ENCODE peak calls at places on chromosomes 6 and 20, in eight cellular contexts. One of them, this sample, is unnamed.

GRCh38 chr20:62529916-62530642 is 54.3 kb upstream of the GATA5 start:
- DNase-seq in Daoy: no peak
- DNase-seq in colonic mucosa: no peak
- DNase-seq in fibroblast of pulmonary artery: no peak
- DNase-seq in left ventricle myocardium superior: no peak
- DNase-seq in hippocampal formation: no peak
- DNase-seq in astrocyte of the spinal cord: no peak
- DNase-seq in stimulated activated CD4-positive, alpha-beta T cell treated with anti-CD3 and anti-CD28 coated beads, Interleukin-2, amount 100 ng/mL, for 24 hours: no peak
- DNase-seq in this sample: no peak

GRCh38 chr6:28896505-28897392 is 27.0 kb downstream of the TRIM27 start:
- DNase-seq in Daoy: peak; percentile 69
- DNase-seq in colonic mucosa: peak; percentile 59
- DNase-seq in fibroblast of pulmonary artery: peak; percentile 67
- DNase-seq in left ventricle myocardium superior: peak; percentile 71
- DNase-seq in hippocampal formation: peak; percentile 77
- DNase-seq in astrocyte of the spinal cord: peak; percentile 65
- DNase-seq in stimulated activated CD4-positive, alpha-beta T cell treated with anti-CD3 and anti-CD28 coated beads, Interleukin-2, amount 100 ng/mL, for 24 hours: peak; percentile 44
- DNase-seq in this sample: peak; percentile 67

GRCh38 chr6:41046084-41046483 is 3.8 kb downstream of the TSPO2 start:
- DNase-seq in Daoy: no peak
- DNase-seq in colonic mucosa: no peak
- DNase-seq in fibroblast of pulmonary artery: no peak
- DNase-seq in left ventricle myocardium superior: no peak
- DNase-seq in hippocampal formation: no peak
- DNase-seq in astrocyte of the spinal cord: no peak
- DNase-seq in stimulated activated CD4-positive, alpha-beta T cell treated with anti-CD3 and anti-CD28 coated beads, Interleukin-2, amount 100 ng/mL, for 24 hours: no peak
- DNase-seq in this sample: no peak

GRCh38 chr20:48791666-48792071 is 36.1 kb downstream of the PREX1 start:
- DNase-seq in Daoy: no peak
- DNase-seq in colonic mucosa: no peak
- DNase-seq in fibroblast of pulmonary artery: peak; percentile 79
- DNase-seq in left ventricle myocardium superior: no peak
- DNase-seq in hippocampal formation: no peak
- DNase-seq in astrocyte of the spinal cord: peak; percentile 81
- DNase-seq in stimulated activated CD4-positive, alpha-beta T cell treated with anti-CD3 and anti-CD28 coated beads, Interleukin-2, amount 100 ng/mL, for 24 hours: no peak
- DNase-seq in this sample: no peak

GRCh38 chr20:21074605-21075336 is 31.4 kb downstream of the LINC00237 start:
- DNase-seq in Daoy: peak; percentile 85
- DNase-seq in colonic mucosa: no peak
- DNase-seq in fibroblast of pulmonary artery: no peak
- DNase-seq in left ventricle myocardium superior: no peak
- DNase-seq in hippocampal formation: no peak
- DNase-seq in astrocyte of the spinal cord: no peak
- DNase-seq in stimulated activated CD4-positive, alpha-beta T cell treated with anti-CD3 and anti-CD28 coated beads, Interleukin-2, amount 100 ng/mL, for 24 hours: no peak
- DNase-seq in this sample: peak; percentile 9

GRCh38 chr6:7484666-7485065 is 56.8 kb upstream of the DSP start:
- DNase-seq in Daoy: no peak
- DNase-seq in colonic mucosa: no peak
- DNase-seq in fibroblast of pulmonary artery: no peak
- DNase-seq in left ventricle myocardium superior: no peak
- DNase-seq in hippocampal formation: no peak
- DNase-seq in astrocyte of the spinal cord: no peak
- DNase-seq in stimulated activated CD4-positive, alpha-beta T cell treated with anti-CD3 and anti-CD28 coated beads, Interleukin-2, amount 100 ng/mL, for 24 hours: no peak
- DNase-seq in this sample: no peak

GRCh38 chr6:31004794-31005193 is 5.5 kb upstream of the MUC22 start:
- DNase-seq in Daoy: no peak
- DNase-seq in colonic mucosa: no peak
- DNase-seq in fibroblast of pulmonary artery: no peak
- DNase-seq in left ventricle myocardium superior: no peak
- DNase-seq in hippocampal formation: no peak
- DNase-seq in astrocyte of the spinal cord: no peak
- DNase-seq in stimulated activated CD4-positive, alpha-beta T cell treated with anti-CD3 and anti-CD28 coated beads, Interleukin-2, amount 100 ng/mL, for 24 hours: no peak
- DNase-seq in this sample: no peak

GRCh38 chr6:23633986-23634385 is 492.0 kb upstream of the NRSN1 start:
- DNase-seq in Daoy: no peak
- DNase-seq in colonic mucosa: no peak
- DNase-seq in fibroblast of pulmonary artery: no peak
- DNase-seq in left ventricle myocardium superior: no peak
- DNase-seq in hippocampal formation: no peak
- DNase-seq in astrocyte of the spinal cord: no peak
- DNase-seq in stimulated activated CD4-positive, alpha-beta T cell treated with anti-CD3 and anti-CD28 coated beads, Interleukin-2, amount 100 ng/mL, for 24 hours: no peak
- DNase-seq in this sample: no peak

GRCh38 chr6:34496103-34496685 is 30.3 kb downstream of the PACSIN1 start:
- DNase-seq in Daoy: no peak
- DNase-seq in colonic mucosa: no peak
- DNase-seq in fibroblast of pulmonary artery: no peak
- DNase-seq in left ventricle myocardium superior: no peak
- DNase-seq in hippocampal formation: no peak
- DNase-seq in astrocyte of the spinal cord: no peak
- DNase-seq in stimulated activated CD4-positive, alpha-beta T cell treated with anti-CD3 and anti-CD28 coated beads, Interleukin-2, amount 100 ng/mL, for 24 hours: no peak
- DNase-seq in this sample: no peak

GRCh38 chr6:34627296-34627695 is 69.3 kb downstream of the ILRUN start:
- DNase-seq in Daoy: no peak
- DNase-seq in colonic mucosa: no peak
- DNase-seq in fibroblast of pulmonary artery: no peak
- DNase-seq in left ventricle myocardium superior: no peak
- DNase-seq in hippocampal formation: no peak
- DNase-seq in astrocyte of the spinal cord: no peak
- DNase-seq in stimulated activated CD4-positive, alpha-beta T cell treated with anti-CD3 and anti-CD28 coated beads, Interleukin-2, amount 100 ng/mL, for 24 hours: no peak
- DNase-seq in this sample: no peak

GRCh38 chr6:163725008-163725941 is 310.8 kb downstream of the QKI start:
- DNase-seq in Daoy: peak; percentile 55
- DNase-seq in colonic mucosa: no peak
- DNase-seq in fibroblast of pulmonary artery: no peak
- DNase-seq in left ventricle myocardium superior: no peak
- DNase-seq in hippocampal formation: no peak
- DNase-seq in astrocyte of the spinal cord: no peak
- DNase-seq in stimulated activated CD4-positive, alpha-beta T cell treated with anti-CD3 and anti-CD28 coated beads, Interleukin-2, amount 100 ng/mL, for 24 hours: no peak
- DNase-seq in this sample: peak; percentile 7

GRCh38 chr20:37243937-37244571 is 17.6 kb downstream of the GHRH start:
- DNase-seq in Daoy: no peak
- DNase-seq in colonic mucosa: no peak
- DNase-seq in fibroblast of pulmonary artery: peak; percentile 15
- DNase-seq in left ventricle myocardium superior: peak; percentile 74
- DNase-seq in hippocampal formation: no peak
- DNase-seq in astrocyte of the spinal cord: no peak
- DNase-seq in stimulated activated CD4-positive, alpha-beta T cell treated with anti-CD3 and anti-CD28 coated beads, Interleukin-2, amount 100 ng/mL, for 24 hours: no peak
- DNase-seq in this sample: no peak

GRCh38 chr6:10720229-10720959 is 2.5 kb upstream of the TMEM14C start:
- DNase-seq in Daoy: no peak
- DNase-seq in colonic mucosa: peak; percentile 74
- DNase-seq in fibroblast of pulmonary artery: no peak
- DNase-seq in left ventricle myocardium superior: peak; percentile 78
- DNase-seq in hippocampal formation: no peak
- DNase-seq in astrocyte of the spinal cord: peak; percentile 22
- DNase-seq in stimulated activated CD4-positive, alpha-beta T cell treated with anti-CD3 and anti-CD28 coated beads, Interleukin-2, amount 100 ng/mL, for 24 hours: peak; percentile 58
- DNase-seq in this sample: peak; percentile 20

GRCh38 chr6:158431036-158431435 is 118.8 kb downstream of the TULP4 start:
- DNase-seq in Daoy: no peak
- DNase-seq in colonic mucosa: no peak
- DNase-seq in fibroblast of pulmonary artery: no peak
- DNase-seq in left ventricle myocardium superior: no peak
- DNase-seq in hippocampal formation: no peak
- DNase-seq in astrocyte of the spinal cord: no peak
- DNase-seq in stimulated activated CD4-positive, alpha-beta T cell treated with anti-CD3 and anti-CD28 coated beads, Interleukin-2, amount 100 ng/mL, for 24 hours: no peak
- DNase-seq in this sample: no peak

GRCh38 chr6:79646006-79646405 is 14.9 kb downstream of the SH3BGRL2 start:
- DNase-seq in Daoy: no peak
- DNase-seq in colonic mucosa: no peak
- DNase-seq in fibroblast of pulmonary artery: no peak
- DNase-seq in left ventricle myocardium superior: no peak
- DNase-seq in hippocampal formation: no peak
- DNase-seq in astrocyte of the spinal cord: no peak
- DNase-seq in stimulated activated CD4-positive, alpha-beta T cell treated with anti-CD3 and anti-CD28 coated beads, Interleukin-2, amount 100 ng/mL, for 24 hours: no peak
- DNase-seq in this sample: no peak

GRCh38 chr6:50995036-50995435 is 176.4 kb downstream of the TFAP2B start:
- DNase-seq in Daoy: no peak
- DNase-seq in colonic mucosa: no peak
- DNase-seq in fibroblast of pulmonary artery: no peak
- DNase-seq in left ventricle myocardium superior: no peak
- DNase-seq in hippocampal formation: no peak
- DNase-seq in astrocyte of the spinal cord: no peak
- DNase-seq in stimulated activated CD4-positive, alpha-beta T cell treated with anti-CD3 and anti-CD28 coated beads, Interleukin-2, amount 100 ng/mL, for 24 hours: no peak
- DNase-seq in this sample: no peak

GRCh38 chr6:85684125-85684808 is 41.6 kb upstream of the SYNCRIP start:
- DNase-seq in Daoy: no peak
- DNase-seq in colonic mucosa: no peak
- DNase-seq in fibroblast of pulmonary artery: no peak
- DNase-seq in left ventricle myocardium superior: no peak
- DNase-seq in hippocampal formation: no peak
- DNase-seq in astrocyte of the spinal cord: no peak
- DNase-seq in stimulated activated CD4-positive, alpha-beta T cell treated with anti-CD3 and anti-CD28 coated beads, Interleukin-2, amount 100 ng/mL, for 24 hours: no peak
- DNase-seq in this sample: no peak

GRCh38 chr6:27241443-27241842 is 6.1 kb upstream of the PRSS16 start:
- DNase-seq in Daoy: peak; percentile 37
- DNase-seq in colonic mucosa: no peak
- DNase-seq in fibroblast of pulmonary artery: no peak
- DNase-seq in left ventricle myocardium superior: no peak
- DNase-seq in hippocampal formation: no peak
- DNase-seq in astrocyte of the spinal cord: no peak
- DNase-seq in stimulated activated CD4-positive, alpha-beta T cell treated with anti-CD3 and anti-CD28 coated beads, Interleukin-2, amount 100 ng/mL, for 24 hours: no peak
- DNase-seq in this sample: no peak

GRCh38 chr6:12482386-12482785 is 192.2 kb downstream of the EDN1 start:
- DNase-seq in Daoy: peak; percentile 34
- DNase-seq in colonic mucosa: no peak
- DNase-seq in fibroblast of pulmonary artery: no peak
- DNase-seq in left ventricle myocardium superior: no peak
- DNase-seq in hippocampal formation: no peak
- DNase-seq in astrocyte of the spinal cord: no peak
- DNase-seq in stimulated activated CD4-positive, alpha-beta T cell treated with anti-CD3 and anti-CD28 coated beads, Interleukin-2, amount 100 ng/mL, for 24 hours: no peak
- DNase-seq in this sample: no peak

GRCh38 chr6:15881150-15881549 is 218.3 kb upstream of the DTNBP1 start:
- DNase-seq in Daoy: no peak
- DNase-seq in colonic mucosa: no peak
- DNase-seq in fibroblast of pulmonary artery: no peak
- DNase-seq in left ventricle myocardium superior: peak; percentile 29
- DNase-seq in hippocampal formation: no peak
- DNase-seq in astrocyte of the spinal cord: no peak
- DNase-seq in stimulated activated CD4-positive, alpha-beta T cell treated with anti-CD3 and anti-CD28 coated beads, Interleukin-2, amount 100 ng/mL, for 24 hours: no peak
- DNase-seq in this sample: no peak

GRCh38 chr20:10096790-10097189 is 62.0 kb downstream of the ANKEF1 start:
- DNase-seq in Daoy: no peak
- DNase-seq in colonic mucosa: no peak
- DNase-seq in fibroblast of pulmonary artery: no peak
- DNase-seq in left ventricle myocardium superior: no peak
- DNase-seq in hippocampal formation: no peak
- DNase-seq in astrocyte of the spinal cord: no peak
- DNase-seq in stimulated activated CD4-positive, alpha-beta T cell treated with anti-CD3 and anti-CD28 coated beads, Interleukin-2, amount 100 ng/mL, for 24 hours: no peak
- DNase-seq in this sample: no peak

GRCh38 chr6:125142614-125143013 is 11.0 kb upstream of the TPD52L1 start:
- DNase-seq in Daoy: no peak
- DNase-seq in colonic mucosa: no peak
- DNase-seq in fibroblast of pulmonary artery: no peak
- DNase-seq in left ventricle myocardium superior: no peak
- DNase-seq in hippocampal formation: no peak
- DNase-seq in astrocyte of the spinal cord: peak; percentile 47
- DNase-seq in stimulated activated CD4-positive, alpha-beta T cell treated with anti-CD3 and anti-CD28 coated beads, Interleukin-2, amount 100 ng/mL, for 24 hours: no peak
- DNase-seq in this sample: no peak

GRCh38 chr20:33415948-33416347 is 14.6 kb upstream of the CDK5RAP1 start:
- DNase-seq in Daoy: peak; percentile 17
- DNase-seq in colonic mucosa: peak; percentile 29
- DNase-seq in fibroblast of pulmonary artery: peak; percentile 54
- DNase-seq in left ventricle myocardium superior: peak; percentile 49
- DNase-seq in hippocampal formation: peak; percentile 31
- DNase-seq in astrocyte of the spinal cord: peak; percentile 38
- DNase-seq in stimulated activated CD4-positive, alpha-beta T cell treated with anti-CD3 and anti-CD28 coated beads, Interleukin-2, amount 100 ng/mL, for 24 hours: no peak
- DNase-seq in this sample: peak; percentile 21

GRCh38 chr6:35980991-35981645 is 43.3 kb downstream of the SLC26A8 start:
- DNase-seq in Daoy: no peak
- DNase-seq in colonic mucosa: no peak
- DNase-seq in fibroblast of pulmonary artery: no peak
- DNase-seq in left ventricle myocardium superior: no peak
- DNase-seq in hippocampal formation: no peak
- DNase-seq in astrocyte of the spinal cord: no peak
- DNase-seq in stimulated activated CD4-positive, alpha-beta T cell treated with anti-CD3 and anti-CD28 coated beads, Interleukin-2, amount 100 ng/mL, for 24 hours: no peak
- DNase-seq in this sample: no peak

GRCh38 chr6:3214898-3215297 is 12.6 kb downstream of the TUBB2B start:
- DNase-seq in Daoy: no peak
- DNase-seq in colonic mucosa: no peak
- DNase-seq in fibroblast of pulmonary artery: peak; percentile 42
- DNase-seq in left ventricle myocardium superior: no peak
- DNase-seq in hippocampal formation: no peak
- DNase-seq in astrocyte of the spinal cord: no peak
- DNase-seq in stimulated activated CD4-positive, alpha-beta T cell treated with anti-CD3 and anti-CD28 coated beads, Interleukin-2, amount 100 ng/mL, for 24 hours: no peak
- DNase-seq in this sample: no peak

GRCh38 chr6:163751032-163751525 is 336.6 kb downstream of the QKI start:
- DNase-seq in Daoy: no peak
- DNase-seq in colonic mucosa: no peak
- DNase-seq in fibroblast of pulmonary artery: no peak
- DNase-seq in left ventricle myocardium superior: no peak
- DNase-seq in hippocampal formation: no peak
- DNase-seq in astrocyte of the spinal cord: no peak
- DNase-seq in stimulated activated CD4-positive, alpha-beta T cell treated with anti-CD3 and anti-CD28 coated beads, Interleukin-2, amount 100 ng/mL, for 24 hours: no peak
- DNase-seq in this sample: no peak

GRCh38 chr6:111662794-111663231 is 57.1 kb upstream of the TRAF3IP2 start:
- DNase-seq in Daoy: no peak
- DNase-seq in colonic mucosa: no peak
- DNase-seq in fibroblast of pulmonary artery: no peak
- DNase-seq in left ventricle myocardium superior: no peak
- DNase-seq in hippocampal formation: no peak
- DNase-seq in astrocyte of the spinal cord: peak; percentile 31
- DNase-seq in stimulated activated CD4-positive, alpha-beta T cell treated with anti-CD3 and anti-CD28 coated beads, Interleukin-2, amount 100 ng/mL, for 24 hours: no peak
- DNase-seq in this sample: no peak

GRCh38 chr6:31339210-31339609 is 17.8 kb downstream of the HLA-B start:
- DNase-seq in Daoy: no peak
- DNase-seq in colonic mucosa: no peak
- DNase-seq in fibroblast of pulmonary artery: no peak
- DNase-seq in left ventricle myocardium superior: no peak
- DNase-seq in hippocampal formation: no peak
- DNase-seq in astrocyte of the spinal cord: no peak
- DNase-seq in stimulated activated CD4-positive, alpha-beta T cell treated with anti-CD3 and anti-CD28 coated beads, Interleukin-2, amount 100 ng/mL, for 24 hours: no peak
- DNase-seq in this sample: no peak

GRCh38 chr20:21393142-21393541 is 4.2 kb downstream of the NKX2-4 start:
- DNase-seq in Daoy: no peak
- DNase-seq in colonic mucosa: no peak
- DNase-seq in fibroblast of pulmonary artery: no peak
- DNase-seq in left ventricle myocardium superior: no peak
- DNase-seq in hippocampal formation: no peak
- DNase-seq in astrocyte of the spinal cord: no peak
- DNase-seq in stimulated activated CD4-positive, alpha-beta T cell treated with anti-CD3 and anti-CD28 coated beads, Interleukin-2, amount 100 ng/mL, for 24 hours: no peak
- DNase-seq in this sample: no peak

GRCh38 chr6:41072836-41073202 is at the start of gene NFYA:
- DNase-seq in Daoy: no peak
- DNase-seq in colonic mucosa: no peak
- DNase-seq in fibroblast of pulmonary artery: no peak
- DNase-seq in left ventricle myocardium superior: peak; percentile 100
- DNase-seq in hippocampal formation: no peak
- DNase-seq in astrocyte of the spinal cord: no peak
- DNase-seq in stimulated activated CD4-positive, alpha-beta T cell treated with anti-CD3 and anti-CD28 coated beads, Interleukin-2, amount 100 ng/mL, for 24 hours: no peak
- DNase-seq in this sample: peak; percentile 100

GRCh38 chr6:4603291-4603690 is 172.9 kb upstream of the CDYL start:
- DNase-seq in Daoy: peak; percentile 79
- DNase-seq in colonic mucosa: no peak
- DNase-seq in fibroblast of pulmonary artery: peak; percentile 92
- DNase-seq in left ventricle myocardium superior: peak; percentile 50
- DNase-seq in hippocampal formation: no peak
- DNase-seq in astrocyte of the spinal cord: peak; percentile 80
- DNase-seq in stimulated activated CD4-positive, alpha-beta T cell treated with anti-CD3 and anti-CD28 coated beads, Interleukin-2, amount 100 ng/mL, for 24 hours: no peak
- DNase-seq in this sample: no peak

GRCh38 chr6:96899019-96899418 is 1.3 kb upstream of the NDUFAF4 start:
- DNase-seq in Daoy: peak; percentile 26
- DNase-seq in colonic mucosa: peak; percentile 39
- DNase-seq in fibroblast of pulmonary artery: peak; percentile 67
- DNase-seq in left ventricle myocardium superior: no peak
- DNase-seq in hippocampal formation: peak; percentile 86
- DNase-seq in astrocyte of the spinal cord: peak; percentile 66
- DNase-seq in stimulated activated CD4-positive, alpha-beta T cell treated with anti-CD3 and anti-CD28 coated beads, Interleukin-2, amount 100 ng/mL, for 24 hours: no peak
- DNase-seq in this sample: peak; percentile 17

GRCh38 chr6:31418251-31418650 is 14.9 kb downstream of the MICA start:
- DNase-seq in Daoy: no peak
- DNase-seq in colonic mucosa: no peak
- DNase-seq in fibroblast of pulmonary artery: no peak
- DNase-seq in left ventricle myocardium superior: no peak
- DNase-seq in hippocampal formation: no peak
- DNase-seq in astrocyte of the spinal cord: no peak
- DNase-seq in stimulated activated CD4-positive, alpha-beta T cell treated with anti-CD3 and anti-CD28 coated beads, Interleukin-2, amount 100 ng/mL, for 24 hours: no peak
- DNase-seq in this sample: no peak

This sample was measured in SHP77.